ENCODE peak calls at places on chromosomes 11 and 22, in eight cellular contexts. P is CD8-positive, alpha-beta memory T cell; K is heart left ventricle; Y is coronary artery; C is stomach; R is pancreas; Z is cardiac muscle cell; A is caudate nucleus. E is an unnamed sample.

GRCh38 chr22:11629661-11630385 is 3898.2 kb upstream of the OR11H1 start:
- DNase-seq in Y (peak; percentile 74), R (no peak), K (peak; percentile 18), Z (no peak), A (no peak), C (no peak), P (no peak), E (peak; percentile 79)

GRCh38 chr22:46070215-46070721 is 80.1 kb upstream of the PPARA start:
- DNase-seq in C (peak; percentile 75), K (peak; percentile 88), R (peak; percentile 85), A (no peak), Z (peak; percentile 73), P (no peak), Y (no peak), E (peak; percentile 67)

GRCh38 chr11:76670475-76671235 is at the start of gene LRRC32:
- DNase-seq in A (no peak), C (peak; percentile 45), R (peak; percentile 69), K (peak; percentile 81), P (peak; percentile 8), Y (no peak), Z (peak; percentile 55), E (peak; percentile 63)

GRCh38 chr11:2074266-2074825 is 64.8 kb downstream of the IGF2 start:
- DNase-seq in R (no peak), P (no peak), K (peak; percentile 17), A (no peak), C (peak; percentile 23), Z (no peak), Y (no peak), E (no peak)

GRCh38 chr22:33923660-33924246 is 3.5 kb upstream of the LARGE1 start:
- DNase-seq in R (no peak), A (no peak), K (peak; percentile 58), P (no peak), C (peak; percentile 71), Y (no peak), Z (peak; percentile 82), E (no peak)

GRCh38 chr11:119371778-119372182 is 9.7 kb downstream of the USP2 start:
- DNase-seq in C (no peak), Z (no peak), A (peak; percentile 22), K (peak; percentile 53), P (no peak), R (peak; percentile 43), Y (no peak), E (no peak)

GRCh38 chr22:26610072-26610958 is 7.5 kb downstream of the CRYBB1 start:
- DNase-seq in P (no peak), R (no peak), C (peak; percentile 35), Z (peak; percentile 91), K (peak; percentile 47), A (no peak), Y (no peak), E (no peak)

GRCh38 chr11:75966546-75967287 is 151.7 kb downstream of the UVRAG start:
- DNase-seq in A (no peak), K (no peak), P (no peak), Y (no peak), C (no peak), R (no peak), Z (peak; percentile 89), E (no peak)

GRCh38 chr11:44760917-44761545 is 34.3 kb downstream of the TSPAN18 start:
- DNase-seq in C (peak; percentile 31), A (no peak), Y (peak; percentile 76), R (no peak), P (no peak), Z (peak; percentile 90), K (peak; percentile 72), E (no peak)

GRCh38 chr11:101582242-101583052 is 1.4 kb downstream of the TRPC6 start:
- DNase-seq in K (peak; percentile 21), A (no peak), P (no peak), Z (no peak), Y (no peak), R (peak; percentile 53), C (no peak), E (peak; percentile 61)

GRCh38 chr11:36510567-36511020 is 522 bp upstream of the TRAF6 start:
- DNase-seq in R (no peak), Y (no peak), Z (peak; percentile 28), P (no peak), C (no peak), K (no peak), A (no peak), E (no peak)

GRCh38 chr11:131899954-131900580 is 529.7 kb downstream of the NTM start:
- DNase-seq in P (no peak), C (no peak), R (no peak), A (no peak), Z (no peak), K (peak; percentile 70), Y (no peak), E (no peak)

GRCh38 chr11:57493507-57494503 is 21.7 kb downstream of the SLC43A1 start:
- DNase-seq in C (peak; percentile 83), Y (no peak), R (peak; percentile 90), P (peak; percentile 62), Z (peak; percentile 43), K (peak; percentile 57), A (no peak), E (peak; percentile 60)

GRCh38 chr11:122342089-122342749 is 226.2 kb upstream of the BLID start:
- DNase-seq in Z (no peak), R (no peak), P (no peak), C (no peak), A (no peak), Y (no peak), K (no peak), E (no peak)

GRCh38 chr11:3056296-3057068 is 741 bp downstream of the CARS1 start:
- DNase-seq in R (peak; percentile 64), P (no peak), K (no peak), A (no peak), Z (no peak), C (peak; percentile 54), Y (no peak), E (no peak)

GRCh38 chr11:131356201-131356600 is 14.2 kb upstream of the NTM start:
- DNase-seq in C (no peak), A (no peak), R (no peak), K (no peak), Z (peak; percentile 79), Y (no peak), P (no peak), E (no peak)

GRCh38 chr22:42716649-42717127 is 4.0 kb downstream of the A4GALT start:
- DNase-seq in Z (no peak), C (no peak), A (no peak), K (no peak), P (no peak), Y (no peak), R (no peak), E (no peak)

GRCh38 chr22:42714308-42714707 is 6.4 kb downstream of the A4GALT start:
- DNase-seq in A (no peak), C (no peak), R (no peak), Y (no peak), Z (peak; percentile 18), K (peak; percentile 6), P (no peak), E (no peak)

GRCh38 chr22:42717197-42717967 is 3.3 kb downstream of the A4GALT start:
- DNase-seq in Y (no peak), C (no peak), P (no peak), K (no peak), R (no peak), Z (peak; percentile 19), A (no peak), E (no peak)

GRCh38 chr22:42716221-42716620 is 4.4 kb downstream of the A4GALT start:
- DNase-seq in R (no peak), K (no peak), Y (no peak), C (no peak), A (no peak), P (no peak), Z (no peak), E (no peak)

DNA sequence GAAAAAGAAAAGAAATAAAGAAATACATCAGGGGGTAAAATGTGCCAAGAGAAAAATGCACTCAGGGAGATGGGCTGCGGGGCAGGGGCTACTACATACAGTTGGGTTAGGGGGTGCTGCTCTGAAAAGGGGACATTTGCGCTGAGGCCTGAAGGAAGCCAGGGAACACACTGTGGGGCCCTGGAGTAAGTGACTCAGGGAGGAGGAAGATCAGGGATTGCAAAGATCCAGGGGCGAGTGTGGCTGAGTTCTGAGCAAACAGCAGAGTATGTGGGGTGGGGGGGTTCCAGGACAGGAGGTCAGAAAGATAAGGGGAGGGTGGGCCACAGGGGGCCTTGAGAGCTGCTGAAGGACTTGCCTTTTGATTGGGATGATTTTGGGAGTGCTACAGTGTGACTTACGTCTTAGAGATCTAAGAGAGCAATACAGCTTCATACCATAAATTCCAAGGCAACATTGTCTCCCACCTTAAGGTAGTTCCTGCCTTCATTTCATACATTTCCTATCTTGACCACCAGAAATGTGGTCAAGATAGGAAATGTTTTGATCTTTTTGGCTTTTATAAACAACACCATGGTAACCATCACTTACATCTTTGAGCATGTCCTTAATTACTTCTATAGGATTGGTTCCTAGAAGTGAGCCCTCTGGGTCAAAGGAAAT is 5.8 kb downstream of the A4GALT start:
- DNase-seq in Z (peak; percentile 46), Y (no peak), C (no peak), K (peak; percentile 15), A (no peak), P (no peak), R (no peak), E (no peak)
- H3K27ac ChIP-seq in Z (no peak overlapping the region), Y (peak overlapping the region; percentile 41), C (peak overlapping the region; percentile 42), K (peak overlapping the region; percentile 29), A (no peak overlapping the region), P (no peak overlapping the region), R (no peak overlapping the region), E (no peak overlapping the region)

DNA sequence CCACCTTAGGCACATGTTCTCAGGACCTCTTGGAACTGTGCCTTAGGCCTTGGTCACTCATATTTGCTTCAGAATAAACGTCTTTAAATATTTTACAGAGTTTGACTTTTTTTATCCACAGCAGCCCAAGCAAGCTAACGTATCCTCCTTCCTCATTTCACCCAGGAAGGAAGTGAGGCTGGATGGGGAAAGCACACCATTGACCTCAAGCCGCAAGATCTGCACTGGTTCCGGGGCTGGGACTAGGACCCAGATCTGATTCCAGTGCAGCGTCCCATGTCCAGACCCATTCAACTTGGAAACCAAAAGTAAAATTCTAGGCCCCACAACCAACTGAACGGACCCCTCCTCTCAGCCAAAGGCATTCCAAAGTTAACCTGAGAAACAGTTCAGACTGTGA is 2.4 kb upstream of the LGALS12 start:
- DNase-seq in C (no peak), Y (no peak), Z (no peak), P (no peak), K (peak; percentile 50), A (no peak), R (no peak), E (peak; percentile 57)
- H3K27ac ChIP-seq in C (peak overlapping the region; percentile 4), Y (no peak overlapping the region), Z (no peak overlapping the region), P (no peak overlapping the region), K (no peak overlapping the region), A (no peak overlapping the region), R (no peak overlapping the region), E (no peak overlapping the region)

DNA sequence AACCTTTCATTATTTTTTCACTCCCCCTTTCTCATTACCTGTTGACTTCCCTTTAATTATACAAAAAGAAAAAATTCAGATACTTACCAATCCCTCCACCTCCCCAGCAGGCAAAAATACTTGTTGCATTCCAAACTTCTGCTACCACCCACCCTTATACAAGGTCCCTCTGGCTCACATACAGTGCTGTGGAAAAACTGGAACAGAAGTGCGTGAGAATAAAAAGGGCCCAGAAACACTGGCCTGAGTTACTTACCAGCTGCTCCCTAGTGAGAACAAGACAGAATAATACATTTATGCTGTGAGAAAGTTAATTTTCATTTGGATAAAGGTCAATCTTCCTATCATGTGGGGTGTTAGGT is 46.9 kb upstream of the RAPSN start:
- DNase-seq in K (no peak), A (no peak), Y (no peak), Z (no peak), C (no peak), R (no peak), P (no peak), E (no peak)
- H3K27ac ChIP-seq in K (no peak overlapping the region), A (no peak overlapping the region), Y (no peak overlapping the region), Z (peak overlapping the region; percentile 37), C (no peak overlapping the region), R (no peak overlapping the region), P (no peak overlapping the region), E (no peak overlapping the region)

GRCh38 chr11:19697721-19698121 is 14.9 kb upstream of the NAV2 start:
- DNase-seq in A (peak; percentile 45), P (no peak), C (no peak), Z (peak; percentile 49), R (no peak), K (no peak), Y (no peak), E (no peak)
- H3K27ac ChIP-seq in A (peak overlapping the region; percentile 85), P (no peak overlapping the region), C (peak overlapping the region; percentile 1), Z (no peak overlapping the region), R (no peak overlapping the region), K (peak overlapping the region; percentile 58), Y (no peak overlapping the region), E (no peak overlapping the region)

E was measured in left lung.